ENCODE peak calls at places on chromosome X, in ten cellular contexts. J is colonic mucosa; U is CD8-positive, alpha-beta memory T cell; R is right cardiac atrium; P is stimulated activated CD4-positive, alpha-beta T cell treated with anti-CD3 and anti-CD28 coated beads, Interleukin-15, amount 100 ng/mL, for 1 hour; G is CD4-positive, alpha-beta T cell; F is activated CD4-positive, alpha-beta T cell treated with anti-CD3 and anti-CD28 coated beads for 24 hours; E is lower lobe of right lung; Z is AG04449; V is H9. M is an unnamed sample.

GRCh38 chrX:154748712-154749339 is 2.1 kb downstream of the GAB3 start:
- DNase-seq in U (peak; percentile 27), V (no peak), G (peak; percentile 45), R (no peak), P (no peak), Z (no peak), E (no peak), F (no peak), J (peak; percentile 36), M (no peak)

GRCh38 chrX:7941390-7942042 is 14.3 kb upstream of the PNPLA4 start:
- DNase-seq in G (no peak), U (no peak), E (no peak), V (peak; percentile 27), Z (no peak), P (no peak), F (no peak), R (no peak), J (peak; percentile 60), M (no peak)

GRCh38 chrX:68511255-68511654 is 12.4 kb downstream of the YIPF6 start:
- DNase-seq in F (no peak), J (peak; percentile 65), E (no peak), G (no peak), U (peak; percentile 1), P (no peak), R (no peak), Z (no peak), V (no peak), M (peak; percentile 49)

GRCh38 chrX:42149786-42150185 is 226.4 kb upstream of the CASK start:
- DNase-seq in E (no peak), P (no peak), Z (no peak), U (no peak), J (no peak), R (no peak), G (no peak), V (no peak), F (no peak), M (no peak)

GRCh38 chrX:53681661-53682060 is 4.9 kb downstream of the HUWE1 start:
- DNase-seq in P (no peak), V (no peak), G (no peak), Z (no peak), R (no peak), E (no peak), U (no peak), F (no peak), J (no peak), M (no peak)

GRCh38 chrX:133953785-133954355 is 31.5 kb downstream of the GPC3 start:
- DNase-seq in G (no peak), R (no peak), Z (no peak), E (no peak), J (no peak), F (no peak), V (no peak), P (no peak), U (no peak), M (no peak)

GRCh38 chrX:70360366-70360765 is 62.7 kb upstream of the GDPD2 start:
- DNase-seq in R (no peak), V (no peak), F (no peak), E (no peak), Z (no peak), U (no peak), P (no peak), J (no peak), G (no peak), M (no peak)

GRCh38 chrX:19661977-19662376 is 146.7 kb upstream of the MAP3K15 start:
- DNase-seq in V (no peak), G (no peak), P (no peak), E (no peak), J (no peak), R (no peak), U (no peak), Z (no peak), F (no peak), M (no peak)

GRCh38 chrX:23332888-23333821 is 1.5 kb upstream of the PTCHD1 start:
- DNase-seq in V (peak; percentile 66), U (no peak), R (no peak), P (no peak), F (no peak), Z (no peak), J (no peak), E (no peak), G (no peak), M (no peak)

GRCh38 chrX:71909956-71910355 is 689 bp upstream of the NHSL2 start:
- DNase-seq in E (no peak), U (no peak), P (no peak), V (peak; percentile 65), J (no peak), R (peak; percentile 34), Z (no peak), F (no peak), G (no peak), M (no peak)

GRCh38 chrX:97267916-97268680 is 384.4 kb downstream of the RPA4 start:
- DNase-seq in F (no peak), E (no peak), V (no peak), P (no peak), G (no peak), J (no peak), Z (no peak), R (no peak), U (no peak), M (no peak)

GRCh38 chrX:75784689-75785491 is at the start of gene MAGEE2:
- DNase-seq in J (no peak), R (peak; percentile 51), E (peak; percentile 41), G (no peak), Z (no peak), U (no peak), V (no peak), P (no peak), F (peak; percentile 9), M (no peak)

GRCh38 chrX:152313529-152314302 is 137.4 kb downstream of the GABRA3 start:
- DNase-seq in R (no peak), U (no peak), P (no peak), F (no peak), E (no peak), Z (no peak), G (no peak), V (no peak), J (no peak), M (no peak)

GRCh38 chrX:10086683-10087082 is 70.1 kb upstream of the CLCN4 start:
- DNase-seq in R (no peak), U (no peak), V (no peak), P (no peak), Z (no peak), F (no peak), E (no peak), G (no peak), J (no peak), M (no peak)

GRCh38 chrX:47618923-47619485 is 653 bp downstream of the SYN1 start:
- DNase-seq in E (no peak), U (no peak), V (no peak), G (no peak), J (no peak), P (no peak), Z (no peak), R (no peak), F (no peak), M (no peak)

GRCh38 chrX:45806410-45807121 is 605.9 kb upstream of the DIPK2B start:
- DNase-seq in G (peak; percentile 33), F (no peak), V (no peak), U (peak; percentile 19), R (no peak), J (no peak), P (no peak), E (no peak), Z (peak; percentile 71), M (no peak)

GRCh38 chrX:153400146-153401132 is 711 bp downstream of the PNMA6E start:
- DNase-seq in R (no peak), G (peak; percentile 46), U (peak; percentile 36), P (no peak), E (peak; percentile 64), V (peak; percentile 70), F (peak; percentile 47), J (no peak), Z (no peak), M (peak; percentile 70)

GRCh38 chrX:38701073-38701472 is 100.2 kb upstream of the MID1IP1 start:
- DNase-seq in F (no peak), J (no peak), U (no peak), E (no peak), V (no peak), Z (no peak), G (no peak), R (no peak), P (no peak), M (no peak)

GRCh38 chrX:1529756-1530155 is 7.2 kb downstream of the P2RY8 start:
- DNase-seq in R (no peak), G (no peak), F (no peak), J (no peak), U (no peak), Z (no peak), P (no peak), V (no peak), E (no peak), M (no peak)

GRCh38 chrX:57573754-57574153 is 18.1 kb upstream of the ZXDB start:
- DNase-seq in R (no peak), E (no peak), Z (no peak), G (no peak), F (no peak), J (no peak), U (no peak), V (no peak), P (no peak), M (no peak)

GRCh38 chrX:20967725-20968124 is 406.5 kb upstream of the CNKSR2 start:
- DNase-seq in J (no peak), G (no peak), Z (no peak), R (no peak), F (no peak), U (no peak), P (no peak), V (no peak), E (no peak), M (no peak)

GRCh38 chrX:8897259-8897658 is 96.1 kb upstream of the FAM9A start:
- DNase-seq in R (no peak), J (no peak), E (no peak), V (no peak), P (no peak), G (no peak), Z (no peak), U (no peak), F (no peak), M (no peak)

GRCh38 chrX:11269996-11270395 is 23.2 kb upstream of the AMELX start:
- DNase-seq in U (no peak), J (no peak), E (no peak), G (no peak), V (no peak), Z (no peak), P (no peak), F (no peak), R (no peak), M (no peak)

GRCh38 chrX:37921758-37922157 is 74.4 kb upstream of the DYNLT3 start:
- DNase-seq in E (no peak), J (no peak), P (no peak), F (no peak), Z (no peak), U (no peak), G (no peak), R (no peak), V (no peak), M (no peak)

GRCh38 chrX:102063445-102064074 is 61.9 kb upstream of the TCEAL2 start:
- DNase-seq in U (no peak), V (no peak), G (no peak), E (no peak), J (no peak), P (no peak), Z (no peak), R (no peak), F (no peak), M (no peak)

GRCh38 chrX:145190801-145191389 is 56.4 kb upstream of the SPANXN1 start:
- DNase-seq in J (no peak), Z (no peak), E (no peak), G (no peak), V (no peak), R (no peak), U (no peak), F (no peak), P (no peak), M (no peak)

GRCh38 chrX:114178126-114178525 is 405.8 kb upstream of the HTR2C start:
- DNase-seq in J (no peak), G (no peak), R (no peak), V (no peak), Z (no peak), E (no peak), U (no peak), F (no peak), P (no peak), M (no peak)

GRCh38 chrX:48714573-48714972 is 18.0 kb downstream of the SUV39H1 start:
- DNase-seq in J (no peak), E (no peak), G (no peak), V (no peak), R (no peak), F (no peak), U (no peak), Z (no peak), P (no peak), M (no peak)

M was measured in stimulated activated effector memory CD8-positive, alpha-beta T cell treated with anti-CD3 and anti-CD28 coated beads, Interleukin-12 subunit alpha, Interleukin-12 subunit beta, amount 100 ng/mL, for 72 hours.